ENCODE peak calls at places on chromosome 19, in seven cellular contexts. One of them, this sample, is unnamed.

GRCh38 chr19:46367434-46367833 is 20.5 kb downstream of the PPP5C start:
- DNase-seq in transverse colon: no peak
- DNase-seq in A549: no peak
- DNase-seq in upper lobe of left lung: no peak
- DNase-seq in ovary: no peak
- DNase-seq in SK-N-SH: no peak
- DNase-seq in sigmoid colon: peak; percentile 22
- DNase-seq in this sample: no peak

GRCh38 chr19:49499030-49499670 is 2.9 kb downstream of the RPS11 start:
- DNase-seq in ovary: no peak
- DNase-seq in sigmoid colon: no peak
- DNase-seq in SK-N-SH: no peak
- DNase-seq in A549: no peak
- DNase-seq in transverse colon: no peak
- DNase-seq in upper lobe of left lung: no peak
- DNase-seq in this sample: no peak

GRCh38 chr19:44401108-44401786 is at the start of gene ZNF285:
- DNase-seq in transverse colon: peak; percentile 90
- DNase-seq in ovary: peak; percentile 91
- DNase-seq in upper lobe of left lung: peak; percentile 90
- DNase-seq in sigmoid colon: peak; percentile 95
- DNase-seq in SK-N-SH: peak; percentile 91
- DNase-seq in A549: peak; percentile 99
- DNase-seq in this sample: peak; percentile 67

GRCh38 chr19:7382694-7383093 is 34.0 kb downstream of the ARHGEF18 start:
- DNase-seq in upper lobe of left lung: no peak
- DNase-seq in sigmoid colon: no peak
- DNase-seq in ovary: no peak
- DNase-seq in A549: no peak
- DNase-seq in transverse colon: no peak
- DNase-seq in SK-N-SH: no peak
- DNase-seq in this sample: no peak

GRCh38 chr19:45475537-45476348 is 7.9 kb downstream of the FOSB start:
- DNase-seq in transverse colon: no peak
- DNase-seq in ovary: no peak
- DNase-seq in SK-N-SH: no peak
- DNase-seq in A549: peak; percentile 74
- DNase-seq in sigmoid colon: no peak
- DNase-seq in upper lobe of left lung: no peak
- DNase-seq in this sample: no peak

GRCh38 chr19:15453091-15453498 is 3.3 kb upstream of the WIZ start:
- DNase-seq in upper lobe of left lung: peak; percentile 89
- DNase-seq in transverse colon: no peak
- DNase-seq in ovary: no peak
- DNase-seq in sigmoid colon: no peak
- DNase-seq in SK-N-SH: peak; percentile 75
- DNase-seq in A549: no peak
- DNase-seq in this sample: no peak

GRCh38 chr19:17830567-17831418 is 9.5 kb upstream of the INSL3 start:
- DNase-seq in sigmoid colon: peak; percentile 89
- DNase-seq in A549: peak; percentile 91
- DNase-seq in ovary: peak; percentile 97
- DNase-seq in SK-N-SH: peak; percentile 99
- DNase-seq in upper lobe of left lung: peak; percentile 83
- DNase-seq in transverse colon: peak; percentile 82
- DNase-seq in this sample: peak; percentile 47

GRCh38 chr19:23437901-23438300 is 42.6 kb upstream of the ZNF91 start:
- DNase-seq in upper lobe of left lung: no peak
- DNase-seq in transverse colon: no peak
- DNase-seq in sigmoid colon: no peak
- DNase-seq in ovary: no peak
- DNase-seq in A549: no peak
- DNase-seq in SK-N-SH: no peak
- DNase-seq in this sample: no peak

GRCh38 chr19:46913852-46914430 is 53.1 kb downstream of the ARHGAP35 start:
- DNase-seq in SK-N-SH: no peak
- DNase-seq in sigmoid colon: no peak
- DNase-seq in transverse colon: no peak
- DNase-seq in ovary: no peak
- DNase-seq in A549: peak; percentile 38
- DNase-seq in upper lobe of left lung: no peak
- DNase-seq in this sample: no peak

GRCh38 chr19:5893907-5894703 is 9.5 kb downstream of the NDUFA11 start:
- DNase-seq in transverse colon: no peak
- DNase-seq in sigmoid colon: no peak
- DNase-seq in upper lobe of left lung: peak; percentile 75
- DNase-seq in A549: no peak
- DNase-seq in SK-N-SH: peak; percentile 94
- DNase-seq in ovary: no peak
- DNase-seq in this sample: no peak

GRCh38 chr19:19527674-19528625 is 761 bp upstream of the YJEFN3 start:
- DNase-seq in SK-N-SH: no peak
- DNase-seq in transverse colon: no peak
- DNase-seq in A549: no peak
- DNase-seq in sigmoid colon: no peak
- DNase-seq in ovary: no peak
- DNase-seq in upper lobe of left lung: peak; percentile 52
- DNase-seq in this sample: no peak

GRCh38 chr19:10808937-10809655 is 26.9 kb downstream of the TMED1 start:
- DNase-seq in ovary: no peak
- DNase-seq in upper lobe of left lung: no peak
- DNase-seq in sigmoid colon: no peak
- DNase-seq in SK-N-SH: no peak
- DNase-seq in A549: peak; percentile 39
- DNase-seq in transverse colon: no peak
- DNase-seq in this sample: no peak

GRCh38 chr19:18697680-18698079 is 14.2 kb downstream of the CRTC1 start:
- DNase-seq in SK-N-SH: no peak
- DNase-seq in ovary: no peak
- DNase-seq in A549: no peak
- DNase-seq in transverse colon: peak; percentile 46
- DNase-seq in sigmoid colon: no peak
- DNase-seq in upper lobe of left lung: no peak
- DNase-seq in this sample: no peak

GRCh38 chr19:295687-296370 is 4.6 kb upstream of the PLPP2 start:
- DNase-seq in upper lobe of left lung: no peak
- DNase-seq in SK-N-SH: peak; percentile 30
- DNase-seq in transverse colon: no peak
- DNase-seq in A549: no peak
- DNase-seq in ovary: no peak
- DNase-seq in sigmoid colon: no peak
- DNase-seq in this sample: no peak

GRCh38 chr19:56142087-56142787 is 1.1 kb downstream of the ZNF444 start:
- DNase-seq in SK-N-SH: no peak
- DNase-seq in A549: no peak
- DNase-seq in upper lobe of left lung: no peak
- DNase-seq in sigmoid colon: no peak
- DNase-seq in transverse colon: peak; percentile 64
- DNase-seq in ovary: no peak
- DNase-seq in this sample: no peak

GRCh38 chr19:29446331-29446730 is 79.5 kb upstream of the VSTM2B start:
- DNase-seq in sigmoid colon: no peak
- DNase-seq in A549: no peak
- DNase-seq in SK-N-SH: no peak
- DNase-seq in ovary: no peak
- DNase-seq in upper lobe of left lung: no peak
- DNase-seq in transverse colon: no peak
- DNase-seq in this sample: no peak

GRCh38 chr19:1461862-1462261 is 11.9 kb downstream of the APC2 start:
- DNase-seq in sigmoid colon: no peak
- DNase-seq in ovary: no peak
- DNase-seq in upper lobe of left lung: peak; percentile 81
- DNase-seq in transverse colon: no peak
- DNase-seq in SK-N-SH: no peak
- DNase-seq in A549: no peak
- DNase-seq in this sample: no peak

GRCh38 chr19:18789883-18790565 is 1.1 kb downstream of the COMP start:
- DNase-seq in transverse colon: no peak
- DNase-seq in SK-N-SH: peak; percentile 69
- DNase-seq in A549: no peak
- DNase-seq in sigmoid colon: no peak
- DNase-seq in upper lobe of left lung: peak; percentile 89
- DNase-seq in ovary: no peak
- DNase-seq in this sample: no peak

GRCh38 chr19:45884682-45885555 is 1.0 kb downstream of the IRF2BP1 start:
- DNase-seq in sigmoid colon: no peak
- DNase-seq in transverse colon: no peak
- DNase-seq in upper lobe of left lung: peak; percentile 81
- DNase-seq in SK-N-SH: peak; percentile 82
- DNase-seq in ovary: peak; percentile 38
- DNase-seq in A549: no peak
- DNase-seq in this sample: no peak

GRCh38 chr19:50007170-50007569 is 18.0 kb downstream of the VRK3 start:
- DNase-seq in transverse colon: no peak
- DNase-seq in sigmoid colon: no peak
- DNase-seq in A549: no peak
- DNase-seq in SK-N-SH: no peak
- DNase-seq in upper lobe of left lung: no peak
- DNase-seq in ovary: no peak
- DNase-seq in this sample: no peak

GRCh38 chr19:39341122-39341719 is 1.0 kb upstream of the SAMD4B start:
- DNase-seq in A549: no peak
- DNase-seq in upper lobe of left lung: no peak
- DNase-seq in transverse colon: peak; percentile 42
- DNase-seq in ovary: peak; percentile 33
- DNase-seq in sigmoid colon: peak; percentile 72
- DNase-seq in SK-N-SH: peak; percentile 57
- DNase-seq in this sample: no peak

GRCh38 chr19:19964416-19964815 is 63.7 kb downstream of the ZNF93 start:
- DNase-seq in upper lobe of left lung: no peak
- DNase-seq in SK-N-SH: no peak
- DNase-seq in transverse colon: no peak
- DNase-seq in ovary: no peak
- DNase-seq in sigmoid colon: no peak
- DNase-seq in A549: no peak
- DNase-seq in this sample: no peak

GRCh38 chr19:45498411-45499195 is at the start of gene PPM1N:
- DNase-seq in upper lobe of left lung: peak; percentile 92
- DNase-seq in SK-N-SH: no peak
- DNase-seq in ovary: no peak
- DNase-seq in sigmoid colon: no peak
- DNase-seq in A549: no peak
- DNase-seq in transverse colon: no peak
- DNase-seq in this sample: no peak

GRCh38 chr19:42219812-42220750 is at the start of gene ZNF526:
- DNase-seq in sigmoid colon: peak; percentile 99
- DNase-seq in SK-N-SH: peak; percentile 99
- DNase-seq in upper lobe of left lung: peak; percentile 98
- DNase-seq in A549: peak; percentile 100
- DNase-seq in ovary: peak; percentile 96
- DNase-seq in transverse colon: peak; percentile 98
- DNase-seq in this sample: peak; percentile 93
- TF ChIP-seq EP300 in sigmoid colon: no peak
- TF ChIP-seq EP300 in SK-N-SH: peak; percentile 18
- TF ChIP-seq EP300 in upper lobe of left lung: no peak
- TF ChIP-seq EP300 in A549: no peak
- TF ChIP-seq EP300 in ovary: no peak
- TF ChIP-seq EP300 in transverse colon: no peak
- TF ChIP-seq EP300 in this sample: peak; percentile 96

DNA sequence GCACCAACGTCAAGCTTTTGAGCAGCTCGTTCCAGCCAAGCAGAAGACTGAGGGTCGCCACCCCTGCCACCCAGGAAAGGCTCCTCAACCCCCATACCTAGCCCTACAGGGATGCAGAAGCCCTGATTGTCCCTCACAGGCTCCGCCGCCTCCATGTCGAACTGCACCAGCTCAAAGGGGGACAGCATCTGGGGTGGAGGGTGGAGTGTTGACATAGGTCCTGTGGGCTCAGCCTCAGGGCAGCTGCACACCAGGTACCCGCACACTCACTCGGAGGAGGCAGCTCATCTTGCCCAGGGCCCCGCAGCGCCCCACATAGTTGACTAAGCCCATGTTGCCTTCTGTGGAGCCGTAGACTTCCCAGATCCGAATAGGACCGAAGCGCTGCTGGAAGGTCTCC is 11.6 kb downstream of the SLC27A5 start:
- DNase-seq in SK-N-SH: no peak
- DNase-seq in ovary: no peak
- DNase-seq in transverse colon: no peak
- DNase-seq in upper lobe of left lung: no peak
- DNase-seq in A549: no peak
- DNase-seq in sigmoid colon: no peak
- DNase-seq in this sample: no peak
- H3K4me3 ChIP-seq in SK-N-SH: peak overlapping the region; percentile 58
- H3K4me3 ChIP-seq in ovary: no peak overlapping the region
- H3K4me3 ChIP-seq in transverse colon: no peak overlapping the region
- H3K4me3 ChIP-seq in upper lobe of left lung: no peak overlapping the region
- H3K4me3 ChIP-seq in A549: peak overlapping the region; percentile 61
- H3K4me3 ChIP-seq in sigmoid colon: no peak overlapping the region
- H3K4me3 ChIP-seq in this sample: no peak overlapping the region

DNA sequence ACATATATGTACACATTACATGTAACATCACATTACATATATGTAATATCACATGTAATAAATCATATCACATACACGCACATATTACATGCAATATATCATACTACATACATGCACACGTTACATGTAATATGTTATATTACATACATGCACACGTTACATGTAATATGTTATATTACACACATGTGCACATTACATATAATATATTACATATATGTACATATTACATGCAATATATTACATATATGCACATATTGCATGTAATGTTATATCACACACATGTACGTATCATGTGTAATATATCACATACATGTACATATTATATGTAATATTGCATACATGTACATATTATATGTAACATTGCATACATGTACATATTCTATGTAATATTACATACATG is 77.6 kb downstream of the GADD45B start:
- DNase-seq in SK-N-SH: no peak
- DNase-seq in sigmoid colon: no peak
- DNase-seq in transverse colon: no peak
- DNase-seq in ovary: no peak
- DNase-seq in upper lobe of left lung: no peak
- DNase-seq in A549: no peak
- DNase-seq in this sample: no peak
- H3K4me1 ChIP-seq in SK-N-SH: peaks cover 4% of the 10 kb centered on the region
- H3K4me1 ChIP-seq in sigmoid colon: peaks cover 38% of the 10 kb centered on the region
- H3K4me1 ChIP-seq in transverse colon: peaks cover 5% of the 10 kb centered on the region
- H3K4me1 ChIP-seq in ovary: peaks cover 2% of the 10 kb centered on the region
- H3K4me1 ChIP-seq in upper lobe of left lung: peaks cover 14% of the 10 kb centered on the region
- H3K4me1 ChIP-seq in A549: peaks cover 21% of the 10 kb centered on the region
- H3K4me1 ChIP-seq in this sample: peaks cover 22% of the 10 kb centered on the region

DNA sequence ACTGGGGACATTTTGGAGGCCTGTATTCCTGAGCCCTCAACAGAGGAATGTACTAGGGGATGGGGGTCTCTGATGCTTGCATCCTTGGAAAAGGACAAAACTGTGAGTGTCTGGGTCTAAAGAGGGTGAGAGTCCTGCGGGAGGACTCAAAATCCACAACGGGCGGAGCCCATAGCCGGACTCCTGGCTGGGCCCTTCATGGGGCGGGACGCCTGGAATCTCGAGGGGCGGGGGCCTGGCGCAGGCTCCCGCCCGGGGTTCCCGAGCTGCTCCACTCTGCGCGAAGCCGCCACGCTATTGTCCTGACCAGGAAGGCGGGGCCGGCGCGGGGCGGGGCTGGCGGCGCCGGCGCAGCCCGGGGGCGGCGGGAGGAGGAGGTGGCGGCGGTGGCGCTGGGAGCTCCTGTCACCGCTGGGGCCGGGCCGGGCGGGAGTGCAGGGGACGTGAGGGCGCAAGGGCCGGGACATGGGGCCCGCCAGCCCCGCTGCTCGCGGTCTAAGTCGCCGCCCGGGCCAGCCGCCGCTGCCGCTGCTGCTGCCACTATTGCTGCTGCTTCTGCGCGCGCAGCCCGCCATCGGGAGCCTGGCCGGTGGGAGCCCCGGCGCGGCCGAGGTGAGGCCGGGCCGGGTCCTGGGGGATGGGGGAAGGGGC is at the start of gene APLP1:
- DNase-seq in A549: peak; percentile 68
- DNase-seq in sigmoid colon: peak; percentile 79
- DNase-seq in transverse colon: peak; percentile 59
- DNase-seq in ovary: peak; percentile 45
- DNase-seq in upper lobe of left lung: peak; percentile 95
- DNase-seq in SK-N-SH: peak; percentile 92
- DNase-seq in this sample: no peak
- TF ChIP-seq EP300 in A549: no peak
- TF ChIP-seq EP300 in sigmoid colon: no peak
- TF ChIP-seq EP300 in transverse colon: no peak
- TF ChIP-seq EP300 in ovary: no peak
- TF ChIP-seq EP300 in upper lobe of left lung: no peak
- TF ChIP-seq EP300 in SK-N-SH: no peak
- TF ChIP-seq EP300 in this sample: no peak

This sample was measured in tibial nerve.